ENCODE peak calls at places on chromosomes 12 and 14, in six cellular contexts. One of them, this sample, is unnamed.

GRCh38 chr14:46197856-46198255 is 453.7 kb downstream of the RPL10L start:
- DNase-seq in progenitor cell of endocrine pancreas: no peak
- DNase-seq in RWPE1: no peak
- DNase-seq in left ventricle myocardium inferior: no peak
- DNase-seq in lung: no peak
- DNase-seq in AG09309: no peak
- DNase-seq in this sample: no peak

GRCh38 chr12:39145175-39145999 is 240.0 kb upstream of the CPNE8 start:
- DNase-seq in left ventricle myocardium inferior: peak; percentile 37
- DNase-seq in lung: no peak
- DNase-seq in progenitor cell of endocrine pancreas: peak; percentile 41
- DNase-seq in AG09309: no peak
- DNase-seq in RWPE1: no peak
- DNase-seq in this sample: no peak

GRCh38 chr14:88430976-88431375 is 45.5 kb downstream of the SPATA7 start:
- DNase-seq in progenitor cell of endocrine pancreas: no peak
- DNase-seq in lung: no peak
- DNase-seq in left ventricle myocardium inferior: no peak
- DNase-seq in AG09309: no peak
- DNase-seq in RWPE1: no peak
- DNase-seq in this sample: no peak

GRCh38 chr14:21894003-21894897 is 220.6 kb upstream of the OR4E1 start:
- DNase-seq in lung: no peak
- DNase-seq in progenitor cell of endocrine pancreas: no peak
- DNase-seq in RWPE1: no peak
- DNase-seq in AG09309: no peak
- DNase-seq in left ventricle myocardium inferior: no peak
- DNase-seq in this sample: no peak

GRCh38 chr12:44317651-44318126 is 481.8 kb downstream of the TMEM117 start:
- DNase-seq in AG09309: no peak
- DNase-seq in lung: no peak
- DNase-seq in left ventricle myocardium inferior: no peak
- DNase-seq in progenitor cell of endocrine pancreas: no peak
- DNase-seq in RWPE1: no peak
- DNase-seq in this sample: peak; percentile 35

GRCh38 chr14:98136420-98136819 is 1135.6 kb downstream of the BCL11B start:
- DNase-seq in progenitor cell of endocrine pancreas: no peak
- DNase-seq in RWPE1: no peak
- DNase-seq in lung: no peak
- DNase-seq in left ventricle myocardium inferior: no peak
- DNase-seq in AG09309: no peak
- DNase-seq in this sample: no peak

GRCh38 chr14:99930420-99931274 is 134.6 kb upstream of the EVL start:
- DNase-seq in RWPE1: no peak
- DNase-seq in left ventricle myocardium inferior: no peak
- DNase-seq in lung: no peak
- DNase-seq in AG09309: no peak
- DNase-seq in progenitor cell of endocrine pancreas: no peak
- DNase-seq in this sample: no peak

GRCh38 chr12:30417697-30418231 is 277.9 kb downstream of the IPO8 start:
- DNase-seq in left ventricle myocardium inferior: no peak
- DNase-seq in progenitor cell of endocrine pancreas: no peak
- DNase-seq in RWPE1: peak; percentile 88
- DNase-seq in lung: no peak
- DNase-seq in AG09309: peak; percentile 23
- DNase-seq in this sample: peak; percentile 57

GRCh38 chr12:40745386-40745785 is 53.1 kb downstream of the CNTN1 start:
- DNase-seq in left ventricle myocardium inferior: no peak
- DNase-seq in lung: no peak
- DNase-seq in AG09309: no peak
- DNase-seq in progenitor cell of endocrine pancreas: no peak
- DNase-seq in RWPE1: no peak
- DNase-seq in this sample: no peak

GRCh38 chr14:102949062-102949800 is 26.8 kb downstream of the AMN start:
- DNase-seq in left ventricle myocardium inferior: no peak
- DNase-seq in RWPE1: no peak
- DNase-seq in AG09309: no peak
- DNase-seq in lung: no peak
- DNase-seq in progenitor cell of endocrine pancreas: no peak
- DNase-seq in this sample: peak; percentile 81

GRCh38 chr14:53011053-53011462 is 60.2 kb upstream of the FERMT2 start:
- DNase-seq in progenitor cell of endocrine pancreas: no peak
- DNase-seq in left ventricle myocardium inferior: peak; percentile 76
- DNase-seq in RWPE1: peak; percentile 83
- DNase-seq in AG09309: peak; percentile 97
- DNase-seq in lung: peak; percentile 66
- DNase-seq in this sample: peak; percentile 96

GRCh38 chr14:100537701-100538565 is 49.3 kb downstream of the BEGAIN start:
- DNase-seq in left ventricle myocardium inferior: peak; percentile 13
- DNase-seq in lung: no peak
- DNase-seq in AG09309: no peak
- DNase-seq in progenitor cell of endocrine pancreas: no peak
- DNase-seq in RWPE1: no peak
- DNase-seq in this sample: no peak

GRCh38 chr12:28367326-28367725 is 177.1 kb downstream of the CCDC91 start:
- DNase-seq in RWPE1: no peak
- DNase-seq in progenitor cell of endocrine pancreas: no peak
- DNase-seq in lung: no peak
- DNase-seq in AG09309: no peak
- DNase-seq in left ventricle myocardium inferior: no peak
- DNase-seq in this sample: no peak

GRCh38 chr12:121443193-121443829 is 43.4 kb downstream of the RNF34 start:
- DNase-seq in lung: peak; percentile 84
- DNase-seq in left ventricle myocardium inferior: peak; percentile 81
- DNase-seq in RWPE1: peak; percentile 84
- DNase-seq in AG09309: no peak
- DNase-seq in progenitor cell of endocrine pancreas: peak; percentile 79
- DNase-seq in this sample: peak; percentile 74

GRCh38 chr12:49489720-49490119 is 49.1 kb upstream of the KCNH3 start:
- DNase-seq in left ventricle myocardium inferior: no peak
- DNase-seq in lung: no peak
- DNase-seq in AG09309: peak; percentile 42
- DNase-seq in RWPE1: peak; percentile 45
- DNase-seq in progenitor cell of endocrine pancreas: no peak
- DNase-seq in this sample: peak; percentile 90

GRCh38 chr14:101233391-101233790 is 327.9 kb upstream of the DIO3 start:
- DNase-seq in left ventricle myocardium inferior: no peak
- DNase-seq in RWPE1: no peak
- DNase-seq in progenitor cell of endocrine pancreas: no peak
- DNase-seq in AG09309: no peak
- DNase-seq in lung: no peak
- DNase-seq in this sample: no peak

GRCh38 chr14:87944987-87945604 is 47.9 kb downstream of the GALC start:
- DNase-seq in progenitor cell of endocrine pancreas: no peak
- DNase-seq in RWPE1: peak; percentile 13
- DNase-seq in lung: no peak
- DNase-seq in left ventricle myocardium inferior: no peak
- DNase-seq in AG09309: peak; percentile 18
- DNase-seq in this sample: peak; percentile 26

GRCh38 chr12:56261503-56262230 is 3.5 kb upstream of the ANKRD52 start:
- DNase-seq in progenitor cell of endocrine pancreas: no peak
- DNase-seq in left ventricle myocardium inferior: no peak
- DNase-seq in lung: no peak
- DNase-seq in AG09309: peak; percentile 55
- DNase-seq in RWPE1: peak; percentile 87
- DNase-seq in this sample: peak; percentile 84

DNA sequence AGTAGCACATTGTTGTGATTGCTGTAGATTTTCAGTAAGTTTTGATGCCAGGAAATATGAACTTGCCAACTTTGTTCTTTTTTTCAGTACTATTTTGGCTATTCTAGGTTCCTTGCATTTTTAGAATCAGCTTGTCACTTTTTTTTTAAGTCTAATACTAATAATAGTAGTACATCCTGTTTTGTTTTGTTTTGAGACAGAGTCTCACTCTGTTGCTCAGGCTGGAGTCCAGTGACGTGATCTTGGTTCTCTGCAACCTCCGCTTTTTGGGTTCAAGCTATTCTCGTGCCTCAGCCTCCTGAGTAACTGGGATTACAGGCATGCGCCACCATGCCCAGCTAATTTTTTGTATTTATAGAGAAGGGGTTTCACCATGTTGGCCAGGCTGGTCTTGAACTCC is 16.5 kb downstream of the PWP1 start:
- DNase-seq in lung: no peak
- DNase-seq in RWPE1: no peak
- DNase-seq in left ventricle myocardium inferior: no peak
- DNase-seq in progenitor cell of endocrine pancreas: no peak
- DNase-seq in AG09309: no peak
- DNase-seq in this sample: no peak
- TF ChIP-seq CTCF in lung: no peak
- TF ChIP-seq CTCF in RWPE1: no peak
- TF ChIP-seq CTCF in left ventricle myocardium inferior: no peak
- TF ChIP-seq CTCF in progenitor cell of endocrine pancreas: no peak
- TF ChIP-seq CTCF in AG09309: no peak
- TF ChIP-seq CTCF in this sample: no peak

GRCh38 chr12:25827747-25828146 is 130.7 kb upstream of the RASSF8 start:
- DNase-seq in left ventricle myocardium inferior: no peak
- DNase-seq in lung: no peak
- DNase-seq in RWPE1: no peak
- DNase-seq in progenitor cell of endocrine pancreas: no peak
- DNase-seq in AG09309: no peak
- DNase-seq in this sample: no peak

GRCh38 chr12:25828188-25828587 is 130.3 kb upstream of the RASSF8 start:
- DNase-seq in AG09309: no peak
- DNase-seq in progenitor cell of endocrine pancreas: no peak
- DNase-seq in lung: no peak
- DNase-seq in RWPE1: no peak
- DNase-seq in left ventricle myocardium inferior: no peak
- DNase-seq in this sample: no peak

GRCh38 chr12:25827141-25827540 is 131.3 kb upstream of the RASSF8 start:
- DNase-seq in lung: no peak
- DNase-seq in RWPE1: no peak
- DNase-seq in AG09309: no peak
- DNase-seq in left ventricle myocardium inferior: no peak
- DNase-seq in progenitor cell of endocrine pancreas: no peak
- DNase-seq in this sample: no peak

GRCh38 chr12:25824729-25825128 is 133.8 kb upstream of the RASSF8 start:
- DNase-seq in progenitor cell of endocrine pancreas: no peak
- DNase-seq in left ventricle myocardium inferior: no peak
- DNase-seq in lung: no peak
- DNase-seq in AG09309: no peak
- DNase-seq in RWPE1: no peak
- DNase-seq in this sample: no peak

DNA sequence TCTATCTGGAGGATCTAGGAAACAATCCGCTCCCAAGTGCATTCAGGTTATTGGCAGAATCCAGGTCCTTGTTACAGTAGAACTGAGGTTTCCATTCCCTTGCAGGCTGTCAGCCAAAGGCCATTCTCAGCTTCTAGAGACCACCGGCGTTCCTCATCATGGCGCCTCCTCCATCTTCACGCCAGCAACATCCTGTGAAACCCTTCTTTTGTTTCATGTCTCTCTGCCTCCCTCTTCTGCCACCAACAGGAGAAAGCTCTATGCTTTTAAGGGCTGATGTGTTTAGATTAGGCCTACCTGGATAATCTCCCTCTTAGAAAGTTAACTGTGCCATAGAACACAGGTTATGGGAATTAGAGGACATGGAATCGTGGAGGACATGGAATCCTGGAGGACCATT is 133.0 kb upstream of the RASSF8 start:
- DNase-seq in left ventricle myocardium inferior: no peak
- DNase-seq in RWPE1: no peak
- DNase-seq in lung: no peak
- DNase-seq in progenitor cell of endocrine pancreas: no peak
- DNase-seq in AG09309: no peak
- DNase-seq in this sample: no peak
- TF ChIP-seq CTCF in left ventricle myocardium inferior: no peak
- TF ChIP-seq CTCF in RWPE1: no peak
- TF ChIP-seq CTCF in lung: no peak
- TF ChIP-seq CTCF in progenitor cell of endocrine pancreas: no peak
- TF ChIP-seq CTCF in AG09309: peak; percentile 26
- TF ChIP-seq CTCF in this sample: no peak

GRCh38 chr14:77979171-77979570 is 179.3 kb downstream of the ADCK1 start:
- DNase-seq in progenitor cell of endocrine pancreas: no peak
- DNase-seq in lung: no peak
- DNase-seq in RWPE1: no peak
- DNase-seq in left ventricle myocardium inferior: no peak
- DNase-seq in AG09309: no peak
- DNase-seq in this sample: no peak

GRCh38 chr14:77985235-77985634 is 184.9 kb upstream of the NRXN3 start:
- DNase-seq in progenitor cell of endocrine pancreas: no peak
- DNase-seq in lung: no peak
- DNase-seq in RWPE1: no peak
- DNase-seq in AG09309: no peak
- DNase-seq in left ventricle myocardium inferior: no peak
- DNase-seq in this sample: no peak

GRCh38 chr14:77980475-77981321 is 180.8 kb downstream of the ADCK1 start:
- DNase-seq in AG09309: no peak
- DNase-seq in left ventricle myocardium inferior: no peak
- DNase-seq in progenitor cell of endocrine pancreas: peak; percentile 57
- DNase-seq in RWPE1: peak; percentile 11
- DNase-seq in lung: peak; percentile 69
- DNase-seq in this sample: no peak

DNA sequence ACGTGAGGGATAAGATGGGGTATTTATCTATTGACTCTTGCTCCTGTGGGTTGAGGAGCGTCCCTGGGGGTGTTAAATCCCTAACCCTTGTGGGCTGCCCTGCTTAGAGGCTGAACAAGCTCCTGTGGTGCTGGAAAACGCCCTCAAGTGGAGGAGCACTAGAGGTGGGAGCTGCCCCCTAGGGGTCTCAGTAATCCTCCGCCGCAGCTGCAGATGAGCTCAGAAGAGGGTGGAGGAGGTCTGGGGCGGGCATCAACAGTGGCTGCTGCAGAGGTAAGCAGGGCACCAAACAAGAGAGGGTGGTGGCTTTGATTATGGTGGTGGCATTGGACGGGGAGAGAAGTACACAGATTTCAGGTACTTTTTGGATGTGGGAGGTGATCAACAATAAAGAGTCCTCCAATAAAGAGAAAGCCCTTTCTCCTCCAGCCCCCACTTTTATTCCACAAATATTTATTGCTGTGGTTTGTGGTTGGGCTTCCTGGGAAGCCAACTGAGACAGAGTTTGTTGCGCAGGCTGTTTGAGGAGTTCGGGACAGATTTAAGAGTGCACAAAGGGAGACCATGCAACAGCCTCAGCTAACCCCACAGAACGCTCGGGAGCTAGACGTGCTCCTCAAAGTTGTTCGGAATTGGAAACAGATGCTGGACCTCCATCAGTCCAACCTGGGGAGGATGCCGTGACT is 179.9 kb downstream of the ADCK1 start:
- DNase-seq in progenitor cell of endocrine pancreas: no peak
- DNase-seq in AG09309: peak; percentile 28
- DNase-seq in lung: no peak
- DNase-seq in RWPE1: no peak
- DNase-seq in left ventricle myocardium inferior: no peak
- DNase-seq in this sample: no peak
- TF ChIP-seq CTCF in progenitor cell of endocrine pancreas: peak; percentile 48
- TF ChIP-seq CTCF in AG09309: no peak
- TF ChIP-seq CTCF in lung: no peak
- TF ChIP-seq CTCF in RWPE1: no peak
- TF ChIP-seq CTCF in left ventricle myocardium inferior: no peak
- TF ChIP-seq CTCF in this sample: no peak

DNA sequence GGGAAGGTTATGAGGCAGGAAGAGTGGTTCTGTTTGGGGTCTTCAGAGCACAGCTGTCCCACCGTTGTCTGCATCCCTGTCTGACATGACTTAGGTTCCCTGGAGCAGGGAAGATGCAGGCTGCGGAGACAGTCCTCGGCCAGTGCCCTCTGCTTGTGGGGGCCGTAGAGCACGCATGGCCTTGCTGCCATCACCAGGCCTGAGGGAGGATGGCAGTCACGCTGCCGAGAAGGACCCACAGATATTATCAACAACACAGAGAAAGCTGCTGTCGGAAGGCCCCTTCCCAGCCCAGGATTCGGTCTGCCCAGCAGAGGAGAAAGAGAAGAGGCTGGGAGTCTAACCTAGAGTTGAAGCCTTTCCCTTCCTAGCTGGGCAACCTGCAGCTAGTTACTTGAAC is 35.0 kb downstream of the ERH start:
- DNase-seq in lung: no peak
- DNase-seq in AG09309: no peak
- DNase-seq in progenitor cell of endocrine pancreas: no peak
- DNase-seq in RWPE1: no peak
- DNase-seq in left ventricle myocardium inferior: peak; percentile 33
- DNase-seq in this sample: peak; percentile 14
- TF ChIP-seq CTCF in lung: no peak
- TF ChIP-seq CTCF in AG09309: peak; percentile 82
- TF ChIP-seq CTCF in progenitor cell of endocrine pancreas: peak; percentile 37
- TF ChIP-seq CTCF in RWPE1: no peak
- TF ChIP-seq CTCF in left ventricle myocardium inferior: peak; percentile 68
- TF ChIP-seq CTCF in this sample: peak; percentile 66

This sample was measured in HFFc6.